ENCODE peak calls at places on chromosomes 1 and 21, in six cellular contexts. L is CD4-positive, alpha-beta T cell; Y is activated naive CD4-positive, alpha-beta T cell treated with Interleukin-2 at 50 U/mL for 16 hours; I is KBM-7; U is occipital lobe; P is progenitor cell of endocrine pancreas. R is an unnamed sample.

GRCh38 chr1:215407575-215407974 is 159.5 kb upstream of the KCTD3 start:
- DNase-seq in L (no peak), Y (no peak), I (no peak), U (no peak), P (no peak), R (no peak)

GRCh38 chr1:3450202-3450863 is 4.1 kb upstream of the ARHGEF16 start:
- DNase-seq in L (no peak), Y (no peak), I (no peak), U (no peak), P (no peak), R (no peak)

GRCh38 chr1:9453375-9454093 is 85.7 kb upstream of the SLC25A33 start:
- DNase-seq in L (no peak), Y (no peak), I (no peak), U (no peak), P (no peak), R (no peak)

GRCh38 chr21:42739061-42739931 is 85.9 kb downstream of the PDE9A start:
- DNase-seq in L (no peak), Y (no peak), I (no peak), U (no peak), P (no peak), R (no peak)

GRCh38 chr1:156859523-156860112 is 701 bp upstream of the INSRR start:
- DNase-seq in L (no peak), Y (peak), I (no peak), U (no peak), P (no peak), R (peak)

GRCh38 chr1:1946540-1946939 is 27.5 kb upstream of the TMEM52 start:
- DNase-seq in L (no peak), Y (no peak), I (no peak), U (no peak), P (no peak), R (no peak)

GRCh38 chr21:16573581-16573980 is 843.8 kb downstream of the USP25 start:
- DNase-seq in L (no peak), Y (no peak), I (no peak), U (no peak), P (no peak), R (no peak)

GRCh38 chr1:211639500-211640361 is 35.7 kb downstream of the NEK2 start:
- DNase-seq in L (no peak), Y (no peak), I (no peak), U (no peak), P (no peak), R (no peak)

GRCh38 chr1:53524428-53525400 is 65.5 kb downstream of the DMRTB1 start:
- DNase-seq in L (no peak), Y (no peak), I (no peak), U (no peak), P (no peak), R (peak)

GRCh38 chr1:17600313-17600712 is 60.8 kb downstream of the ARHGEF10L start:
- DNase-seq in L (no peak), Y (no peak), I (no peak), U (no peak), P (no peak), R (no peak)

GRCh38 chr21:26448751-26449150 is 124.3 kb downstream of the CYYR1 start:
- DNase-seq in L (no peak), Y (no peak), I (no peak), U (no peak), P (no peak), R (no peak)

GRCh38 chr1:234901491-234902049 is 227.1 kb downstream of the TOMM20 start:
- DNase-seq in L (no peak), Y (no peak), I (no peak), U (no peak), P (no peak), R (no peak)

GRCh38 chr1:45107782-45108181 is 95.7 kb downstream of the UROD start:
- DNase-seq in L (no peak), Y (no peak), I (no peak), U (no peak), P (no peak), R (no peak)

GRCh38 chr21:32549861-32550260 is 35.5 kb downstream of the TCP10L start:
- DNase-seq in L (no peak), Y (no peak), I (no peak), U (no peak), P (no peak), R (no peak)

GRCh38 chr1:44146536-44147361 is 5.3 kb upstream of the KLF18 start:
- DNase-seq in L (no peak), Y (no peak), I (no peak), U (no peak), P (no peak), R (no peak)